ENCODE peak calls at places on chromosomes 12 and 14, in six cellular contexts. V is K562, X is endothelial cell of umbilical vein, I is HepG2, M is HCT116, H is H1. O is an unnamed sample.
A peak's percentile ranks its signal among the peaks of the same experiment; 100 is the strongest.

GRCh38 chr12:52874573-52875435 is 26.0 kb upstream of the KRT78 start:
- DNase-seq in M (no peak), V (no peak), X (no peak), H (no peak), I (no peak), O (no peak)

GRCh38 chr12:14567311-14568195 is at the start of gene PLBD1:
- DNase-seq in M (no peak), I (no peak), V (peak; percentile 51), H (peak; percentile 81), X (peak; percentile 8), O (no peak)

GRCh38 chr12:53696285-53696654 is 20.4 kb upstream of the ATP5MC2 start:
- DNase-seq in I (peak; percentile 82), M (peak; percentile 95), V (peak; percentile 59), H (peak; percentile 64), X (peak; percentile 89), O (peak; percentile 22)

GRCh38 chr14:68910540-68910939 is 68.6 kb downstream of the ACTN1 start:
- DNase-seq in H (no peak), V (no peak), I (no peak), M (no peak), X (no peak), O (no peak)

GRCh38 chr14:20194101-20194500 is 3.4 kb downstream of the OR11G2 start:
- DNase-seq in X (no peak), M (no peak), H (no peak), V (no peak), I (no peak), O (no peak)

GRCh38 chr12:112121780-112122565 is 3.4 kb upstream of the TRAFD1 start:
- DNase-seq in I (no peak), V (no peak), X (no peak), H (no peak), M (peak; percentile 26), O (no peak)

GRCh38 chr14:78401866-78402265 is 231.7 kb downstream of the NRXN3 start:
- DNase-seq in H (no peak), I (no peak), X (no peak), V (no peak), M (no peak), O (no peak)

GRCh38 chr12:127926004-127926403 is 341.0 kb upstream of the TMEM132C start:
- DNase-seq in V (no peak), X (no peak), M (no peak), H (peak; percentile 49), I (no peak), O (no peak)

GRCh38 chr12:52506858-52507715 is 13.1 kb downstream of the KRT5 start:
- DNase-seq in V (no peak), I (peak; percentile 17), M (no peak), H (no peak), X (peak; percentile 24), O (no peak)

GRCh38 chr12:6540181-6540877 is 6.0 kb downstream of the GAPDH start:
- DNase-seq in H (peak; percentile 87), V (peak; percentile 60), X (peak; percentile 73), M (peak; percentile 67), I (no peak), O (no peak)

GRCh38 chr14:35991356-35991755 is 165.2 kb downstream of the BRMS1L start:
- DNase-seq in M (no peak), I (no peak), V (no peak), X (no peak), H (no peak), O (no peak)

GRCh38 chr12:94731733-94732360 is 81.5 kb upstream of the TMCC3 start:
- DNase-seq in V (no peak), M (no peak), X (peak; percentile 15), I (no peak), H (no peak), O (no peak)

GRCh38 chr14:53953828-53954550 is 2.6 kb downstream of the BMP4 start:
- DNase-seq in X (no peak), V (no peak), M (no peak), H (peak; percentile 64), I (peak; percentile 24), O (no peak)

GRCh38 chr12:95380997-95381786 is 92.8 kb upstream of the METAP2 start:
- DNase-seq in V (no peak), M (no peak), H (no peak), X (no peak), I (no peak), O (no peak)

GRCh38 chr12:6961695-6962284 is 8.7 kb downstream of the PHB2 start:
- DNase-seq in X (peak; percentile 61), H (peak; percentile 79), V (peak; percentile 78), M (peak; percentile 73), I (peak; percentile 81), O (peak; percentile 59)

GRCh38 chr12:3480744-3481143 is 10.3 kb upstream of the PRMT8 start:
- DNase-seq in X (no peak), M (no peak), I (no peak), V (no peak), H (no peak), O (no peak)

DNA sequence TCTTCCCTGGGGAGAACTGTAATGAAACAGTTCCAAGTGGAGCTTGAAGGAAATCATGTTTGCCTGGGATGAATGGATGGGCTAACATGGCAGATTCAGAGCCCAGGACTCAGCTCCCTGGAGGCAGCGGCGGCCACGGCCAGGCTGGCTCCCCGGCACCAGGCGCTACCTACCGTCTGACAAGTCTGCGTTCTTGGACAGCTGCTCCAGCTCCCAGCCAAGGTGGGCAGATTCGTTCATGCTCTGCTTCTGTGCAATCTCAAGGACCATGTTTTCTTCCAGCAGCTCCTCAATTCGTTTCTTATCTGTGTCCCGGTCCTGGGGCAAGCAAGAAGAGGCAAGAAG is 80.1 kb upstream of the GPR68 start:
- DNase-seq in I (no peak), M (no peak), X (no peak), H (no peak), V (no peak), O (no peak)
- TF ChIP-seq POLR2AphosphoS5 in I (no peak), M (no peak), X (no peak), H (no peak), V (no peak), O (no peak)

DNA sequence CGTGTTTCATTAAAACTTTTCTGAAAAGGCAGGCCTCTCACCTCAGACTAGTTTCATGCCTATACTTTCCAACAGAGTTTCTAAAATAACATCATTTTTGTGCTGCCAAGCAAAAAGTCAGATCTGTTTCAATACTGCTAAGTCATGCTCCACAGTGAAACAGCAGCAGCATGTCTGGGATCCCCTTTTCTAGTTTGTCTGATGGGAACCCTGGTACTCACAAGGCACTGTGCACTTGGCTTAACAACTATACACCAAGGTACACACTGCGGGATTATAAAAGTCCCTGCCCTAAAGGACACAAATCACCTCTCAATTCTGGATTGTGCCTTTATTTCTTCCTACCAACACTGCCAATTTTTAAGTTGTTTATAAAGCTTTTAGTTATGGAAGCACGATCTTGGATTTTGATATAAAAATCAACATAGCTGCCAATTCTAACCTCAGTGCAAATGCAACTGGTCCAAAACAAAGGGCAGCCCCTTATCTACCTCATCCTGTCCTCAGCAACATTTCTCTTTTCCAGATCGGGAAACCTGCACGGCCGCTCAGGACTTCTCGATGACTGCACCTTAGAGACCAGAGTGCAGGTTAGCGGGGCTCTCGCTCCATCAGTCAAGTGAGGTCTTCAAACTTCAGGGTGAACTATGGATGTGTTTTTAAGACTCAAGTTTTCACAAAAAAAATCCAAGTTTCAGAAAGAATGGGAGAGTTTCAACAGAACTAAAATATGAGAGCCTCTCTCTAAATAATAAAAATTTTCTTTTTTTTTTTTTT is 1.7 kb upstream of the EIF5 start:
- DNase-seq in H (no peak), X (no peak), M (no peak), V (no peak), I (no peak), O (no peak)
- H3K9ac ChIP-seq in H (no peak overlapping the region), X (no peak overlapping the region), M (peak overlapping the region; percentile 98), V (no peak overlapping the region), I (no peak overlapping the region), O (peak overlapping the region; percentile 100)

GRCh38 chr14:96979611-96980074 is 182.5 kb downstream of the VRK1 start:
- DNase-seq in M (no peak), V (no peak), H (no peak), X (no peak), I (no peak), O (no peak)
- TF ChIP-seq POLR2AphosphoS5 in M (no peak), V (no peak), H (no peak), X (no peak), I (no peak), O (no peak)

DNA sequence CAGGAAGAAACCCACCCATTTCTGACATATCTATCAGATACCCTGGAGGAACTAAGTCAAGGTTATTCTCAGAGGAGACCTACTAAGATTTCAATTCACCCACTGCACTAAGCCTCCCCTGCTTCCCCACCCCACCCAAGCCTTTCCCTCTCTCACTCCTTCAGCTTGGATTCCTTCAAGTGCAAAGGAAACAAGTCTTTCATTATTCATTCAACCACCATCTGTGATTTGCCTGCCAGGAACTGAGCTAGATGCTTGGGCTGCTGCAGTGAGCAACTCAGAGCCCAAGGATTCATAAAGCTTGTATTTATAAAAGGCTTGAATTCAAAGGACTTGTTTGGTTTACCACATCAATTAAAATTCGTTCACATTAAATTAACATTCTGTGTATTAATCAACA is 161.3 kb downstream of the GXYLT1 start:
- DNase-seq in I (no peak), M (no peak), H (no peak), X (no peak), V (no peak), O (no peak)
- H3K9ac ChIP-seq in I (no peak overlapping the region), M (no peak overlapping the region), H (no peak overlapping the region), X (no peak overlapping the region), V (no peak overlapping the region), O (peak overlapping the region; percentile 36)

GRCh38 chr14:42214981-42215491 is 608.4 kb downstream of the LRFN5 start:
- DNase-seq in H (no peak), I (no peak), X (peak; percentile 63), M (no peak), V (no peak), O (no peak)
- TF ChIP-seq POLR2AphosphoS5 in H (no peak), I (no peak), X (peak; percentile 13), M (no peak), V (no peak), O (no peak)

GRCh38 chr12:79548525-79548924 is 142.2 kb downstream of the PAWR start:
- DNase-seq in I (no peak), V (no peak), H (no peak), X (no peak), M (no peak), O (no peak)
- H3K9ac ChIP-seq in I (peak overlapping the region; percentile 74), V (no peak overlapping the region), H (no peak overlapping the region), X (peak overlapping the region; percentile 93), M (peak overlapping the region; percentile 44), O (no peak overlapping the region)

GRCh38 chr14:74554742-74555362 is 57.2 kb downstream of the LTBP2 start:
- DNase-seq in X (peak; percentile 16), M (no peak), H (no peak), I (no peak), V (no peak), O (no peak)
- TF ChIP-seq POLR2AphosphoS5 in X (no peak), M (no peak), H (no peak), I (no peak), V (no peak), O (no peak)

GRCh38 chr12:1665366-1665765 is 25.5 kb upstream of the ADIPOR2 start:
- DNase-seq in I (no peak), H (no peak), M (no peak), V (no peak), X (no peak), O (no peak)

GRCh38 chr12:1661553-1662335 is 29.1 kb upstream of the ADIPOR2 start:
- DNase-seq in X (peak; percentile 90), I (peak; percentile 81), M (peak; percentile 89), V (peak; percentile 85), H (peak; percentile 70), O (no peak)

GRCh38 chr12:1662761-1663439 is 28.0 kb upstream of the ADIPOR2 start:
- DNase-seq in X (no peak), I (no peak), V (peak; percentile 82), H (peak; percentile 87), M (peak; percentile 87), O (no peak)

GRCh38 chr12:1666215-1666614 is 24.7 kb upstream of the ADIPOR2 start:
- DNase-seq in V (no peak), H (no peak), X (no peak), I (peak; percentile 78), M (no peak), O (peak; percentile 91)

GRCh38 chr12:1663440-1664132 is 27.3 kb upstream of the ADIPOR2 start:
- DNase-seq in I (no peak), V (no peak), H (no peak), X (no peak), M (no peak), O (no peak)
- H3K9ac ChIP-seq in I (no peak overlapping the region), V (no peak overlapping the region), H (no peak overlapping the region), X (no peak overlapping the region), M (no peak overlapping the region), O (no peak overlapping the region)

O was measured in SK-N-MC.